ENCODE peak calls at places on chromosomes 4 and X, in five cellular contexts. One of them, this sample, is unnamed.

GRCh38 chr4:52750819-52751348 is 341 bp downstream of the ERVMER34-1 start:
- DNase-seq in right lobe of liver: no peak
- DNase-seq in HL-60: no peak
- DNase-seq in psoas muscle: peak; percentile 56
- DNase-seq in ovary: no peak
- DNase-seq in this sample: no peak

GRCh38 chr4:182928061-182928460 is 10.9 kb upstream of the DCTD start:
- DNase-seq in right lobe of liver: no peak
- DNase-seq in HL-60: peak; percentile 15
- DNase-seq in psoas muscle: no peak
- DNase-seq in ovary: no peak
- DNase-seq in this sample: no peak

GRCh38 chr4:1417522-1418390 is 11.5 kb upstream of the NKX1-1 start:
- DNase-seq in right lobe of liver: no peak
- DNase-seq in HL-60: no peak
- DNase-seq in psoas muscle: no peak
- DNase-seq in ovary: no peak
- DNase-seq in this sample: peak; percentile 34

GRCh38 chr4:141350122-141350904 is 129.6 kb downstream of the ZNF330 start:
- DNase-seq in right lobe of liver: peak; percentile 88
- DNase-seq in HL-60: no peak
- DNase-seq in psoas muscle: no peak
- DNase-seq in ovary: no peak
- DNase-seq in this sample: peak; percentile 49

GRCh38 chr4:53477666-53478065 is 100.2 kb downstream of the FIP1L1 start:
- DNase-seq in right lobe of liver: no peak
- DNase-seq in HL-60: no peak
- DNase-seq in psoas muscle: no peak
- DNase-seq in ovary: no peak
- DNase-seq in this sample: no peak

GRCh38 chrX:42725196-42725595 is 52.8 kb downstream of the PPP1R2C start:
- DNase-seq in right lobe of liver: no peak
- DNase-seq in HL-60: no peak
- DNase-seq in psoas muscle: no peak
- DNase-seq in ovary: no peak
- DNase-seq in this sample: no peak

GRCh38 chrX:146456058-146456457 is 353.5 kb upstream of the CXorf51B start:
- DNase-seq in right lobe of liver: no peak
- DNase-seq in HL-60: no peak
- DNase-seq in psoas muscle: no peak
- DNase-seq in ovary: no peak
- DNase-seq in this sample: no peak

GRCh38 chr4:29199025-29199424 is 1521.1 kb upstream of the PCDH7 start:
- DNase-seq in right lobe of liver: no peak
- DNase-seq in HL-60: no peak
- DNase-seq in psoas muscle: no peak
- DNase-seq in ovary: no peak
- DNase-seq in this sample: no peak

GRCh38 chrX:85244411-85245210 is 820 bp downstream of the ZNF711 start:
- DNase-seq in right lobe of liver: no peak
- DNase-seq in HL-60: no peak
- DNase-seq in psoas muscle: no peak
- DNase-seq in ovary: no peak
- DNase-seq in this sample: no peak

GRCh38 chr4:1412376-1413220 is 6.4 kb upstream of the NKX1-1 start:
- DNase-seq in right lobe of liver: no peak
- DNase-seq in HL-60: no peak
- DNase-seq in psoas muscle: no peak
- DNase-seq in ovary: no peak
- DNase-seq in this sample: peak; percentile 40

GRCh38 chrX:83512111-83512510 is 4.0 kb downstream of the POU3F4 start:
- DNase-seq in right lobe of liver: no peak
- DNase-seq in HL-60: no peak
- DNase-seq in psoas muscle: no peak
- DNase-seq in ovary: no peak
- DNase-seq in this sample: no peak

GRCh38 chrX:13000311-13000811 is 25.5 kb downstream of the TMSB4X start:
- DNase-seq in right lobe of liver: no peak
- DNase-seq in HL-60: peak; percentile 31
- DNase-seq in psoas muscle: no peak
- DNase-seq in ovary: no peak
- DNase-seq in this sample: no peak

GRCh38 chrX:3706481-3706880 is 7.0 kb downstream of the PRKX start:
- DNase-seq in right lobe of liver: no peak
- DNase-seq in HL-60: no peak
- DNase-seq in psoas muscle: no peak
- DNase-seq in ovary: no peak
- DNase-seq in this sample: no peak

GRCh38 chrX:150198776-150199175 is 164.3 kb upstream of the MAMLD1 start:
- DNase-seq in right lobe of liver: no peak
- DNase-seq in HL-60: no peak
- DNase-seq in psoas muscle: no peak
- DNase-seq in ovary: no peak
- DNase-seq in this sample: no peak

GRCh38 chr4:141686146-141686775 is 49.9 kb downstream of the IL15 start:
- DNase-seq in right lobe of liver: no peak
- DNase-seq in HL-60: no peak
- DNase-seq in psoas muscle: no peak
- DNase-seq in ovary: no peak
- DNase-seq in this sample: no peak

GRCh38 chrX:112851806-112852205 is 11.2 kb upstream of the AMOT start:
- DNase-seq in right lobe of liver: no peak
- DNase-seq in HL-60: no peak
- DNase-seq in psoas muscle: no peak
- DNase-seq in ovary: peak; percentile 62
- DNase-seq in this sample: no peak

GRCh38 chr4:16661813-16662212 is 236.6 kb downstream of the LDB2 start:
- DNase-seq in right lobe of liver: no peak
- DNase-seq in HL-60: no peak
- DNase-seq in psoas muscle: no peak
- DNase-seq in ovary: no peak
- DNase-seq in this sample: no peak

GRCh38 chrX:149453030-149453429 is 52.1 kb downstream of the IDS start:
- DNase-seq in right lobe of liver: no peak
- DNase-seq in HL-60: no peak
- DNase-seq in psoas muscle: no peak
- DNase-seq in ovary: no peak
- DNase-seq in this sample: no peak

GRCh38 chr4:3388461-3389185 is 53.1 kb upstream of the HGFAC start:
- DNase-seq in right lobe of liver: no peak
- DNase-seq in HL-60: peak; percentile 64
- DNase-seq in psoas muscle: no peak
- DNase-seq in ovary: no peak
- DNase-seq in this sample: no peak

GRCh38 chr4:159966741-159967140 is 863.9 kb downstream of the RAPGEF2 start:
- DNase-seq in right lobe of liver: no peak
- DNase-seq in HL-60: no peak
- DNase-seq in psoas muscle: no peak
- DNase-seq in ovary: no peak
- DNase-seq in this sample: no peak

GRCh38 chr4:88900432-88900831 is 156.6 kb downstream of the FAM13A start:
- DNase-seq in right lobe of liver: no peak
- DNase-seq in HL-60: no peak
- DNase-seq in psoas muscle: no peak
- DNase-seq in ovary: no peak
- DNase-seq in this sample: no peak

GRCh38 chr4:93764647-93765246 is 63.8 kb upstream of the ATOH1 start:
- DNase-seq in right lobe of liver: no peak
- DNase-seq in HL-60: peak; percentile 38
- DNase-seq in psoas muscle: no peak
- DNase-seq in ovary: no peak
- DNase-seq in this sample: no peak

GRCh38 chrX:153953342-153953830 is 8.9 kb upstream of the RENBP start:
- DNase-seq in right lobe of liver: no peak
- DNase-seq in HL-60: peak; percentile 72
- DNase-seq in psoas muscle: peak; percentile 88
- DNase-seq in ovary: peak; percentile 60
- DNase-seq in this sample: no peak

GRCh38 chrX:100831219-100831946 is 11.2 kb downstream of the CSTF2 start:
- DNase-seq in right lobe of liver: no peak
- DNase-seq in HL-60: no peak
- DNase-seq in psoas muscle: no peak
- DNase-seq in ovary: no peak
- DNase-seq in this sample: no peak

GRCh38 chrX:40542972-40543371 is 37.8 kb upstream of the ATP6AP2 start:
- DNase-seq in right lobe of liver: no peak
- DNase-seq in HL-60: no peak
- DNase-seq in psoas muscle: no peak
- DNase-seq in ovary: no peak
- DNase-seq in this sample: no peak

GRCh38 chr4:117549624-117550023 is 464.2 kb upstream of the TRAM1L1 start:
- DNase-seq in right lobe of liver: no peak
- DNase-seq in HL-60: no peak
- DNase-seq in psoas muscle: no peak
- DNase-seq in ovary: no peak
- DNase-seq in this sample: no peak

GRCh38 chrX:39972340-39972739 is 125.4 kb downstream of the BCOR start:
- DNase-seq in right lobe of liver: no peak
- DNase-seq in HL-60: no peak
- DNase-seq in psoas muscle: no peak
- DNase-seq in ovary: no peak
- DNase-seq in this sample: no peak

GRCh38 chr4:174324246-174324645 is 40.5 kb downstream of the CEP44 start:
- DNase-seq in right lobe of liver: no peak
- DNase-seq in HL-60: no peak
- DNase-seq in psoas muscle: no peak
- DNase-seq in ovary: no peak
- DNase-seq in this sample: no peak

GRCh38 chrX:153305941-153306464 is 15.6 kb downstream of the PNMA6F start:
- DNase-seq in right lobe of liver: no peak
- DNase-seq in HL-60: no peak
- DNase-seq in psoas muscle: no peak
- DNase-seq in ovary: no peak
- DNase-seq in this sample: no peak

GRCh38 chr4:36502350-36502749 is 220.9 kb downstream of the DTHD1 start:
- DNase-seq in right lobe of liver: no peak
- DNase-seq in HL-60: no peak
- DNase-seq in psoas muscle: no peak
- DNase-seq in ovary: no peak
- DNase-seq in this sample: no peak

GRCh38 chr4:47531241-47531953 is 46.3 kb downstream of the ATP10D start:
- DNase-seq in right lobe of liver: no peak
- DNase-seq in HL-60: peak; percentile 87
- DNase-seq in psoas muscle: no peak
- DNase-seq in ovary: no peak
- DNase-seq in this sample: peak; percentile 74

GRCh38 chrX:108312938-108313337 is 125.3 kb downstream of the COL4A6 start:
- DNase-seq in right lobe of liver: peak; percentile 62
- DNase-seq in HL-60: no peak
- DNase-seq in psoas muscle: peak; percentile 79
- DNase-seq in ovary: no peak
- DNase-seq in this sample: peak; percentile 65

GRCh38 chr4:79241846-79242245 is 84.0 kb downstream of the NAA11 start:
- DNase-seq in right lobe of liver: no peak
- DNase-seq in HL-60: peak; percentile 28
- DNase-seq in psoas muscle: no peak
- DNase-seq in ovary: no peak
- DNase-seq in this sample: no peak

GRCh38 chr4:184937745-184938144 is 80.5 kb upstream of the HELT start:
- DNase-seq in right lobe of liver: no peak
- DNase-seq in HL-60: no peak
- DNase-seq in psoas muscle: no peak
- DNase-seq in ovary: no peak
- DNase-seq in this sample: no peak

GRCh38 chr4:120773641-120774040 is 148.9 kb downstream of the PRDM5 start:
- DNase-seq in right lobe of liver: no peak
- DNase-seq in HL-60: peak; percentile 66
- DNase-seq in psoas muscle: no peak
- DNase-seq in ovary: no peak
- DNase-seq in this sample: no peak

GRCh38 chr4:108360857-108361820 is 192.4 kb upstream of the LEF1 start:
- DNase-seq in right lobe of liver: no peak
- DNase-seq in HL-60: no peak
- DNase-seq in psoas muscle: no peak
- DNase-seq in ovary: no peak
- DNase-seq in this sample: no peak

GRCh38 chrX:9494806-9495205 is 29.9 kb downstream of the TBL1X start:
- DNase-seq in right lobe of liver: no peak
- DNase-seq in HL-60: no peak
- DNase-seq in psoas muscle: no peak
- DNase-seq in ovary: no peak
- DNase-seq in this sample: no peak

GRCh38 chrX:350148-350533 is 31.5 kb upstream of the GTPBP6 start:
- DNase-seq in right lobe of liver: no peak
- DNase-seq in HL-60: no peak
- DNase-seq in psoas muscle: peak; percentile 56
- DNase-seq in ovary: no peak
- DNase-seq in this sample: peak; percentile 47

GRCh38 chr4:103067841-103068547 is 8.6 kb downstream of the SLC9B2 start:
- DNase-seq in right lobe of liver: no peak
- DNase-seq in HL-60: no peak
- DNase-seq in psoas muscle: no peak
- DNase-seq in ovary: no peak
- DNase-seq in this sample: no peak
- H3K27me3 ChIP-seq in right lobe of liver: no peaks in the 10 kb centered on the region
- H3K27me3 ChIP-seq in HL-60: no peaks in the 10 kb centered on the region
- H3K27me3 ChIP-seq in psoas muscle: no peaks in the 10 kb centered on the region
- H3K27me3 ChIP-seq in ovary: no peaks in the 10 kb centered on the region
- H3K27me3 ChIP-seq in this sample: no peaks in the 10 kb centered on the region

GRCh38 chrX:68942797-68943196 is 114.0 kb downstream of the EFNB1 start:
- DNase-seq in right lobe of liver: no peak
- DNase-seq in HL-60: no peak
- DNase-seq in psoas muscle: no peak
- DNase-seq in ovary: no peak
- DNase-seq in this sample: no peak
- H3K27me3 ChIP-seq in right lobe of liver: no peaks in the 10 kb centered on the region
- H3K27me3 ChIP-seq in HL-60: no peaks in the 10 kb centered on the region
- H3K27me3 ChIP-seq in psoas muscle: no peaks in the 10 kb centered on the region
- H3K27me3 ChIP-seq in ovary: no peaks in the 10 kb centered on the region
- H3K27me3 ChIP-seq in this sample: no peaks in the 10 kb centered on the region

GRCh38 chr4:42398448-42399355 is 1.4 kb downstream of the SHISA3 start:
- DNase-seq in right lobe of liver: no peak
- DNase-seq in HL-60: no peak
- DNase-seq in psoas muscle: peak; percentile 51
- DNase-seq in ovary: no peak
- DNase-seq in this sample: no peak
- H3K27me3 ChIP-seq in right lobe of liver: no peaks in the 10 kb centered on the region
- H3K27me3 ChIP-seq in HL-60: peaks cover 52% of the 10 kb centered on the region
- H3K27me3 ChIP-seq in psoas muscle: peaks cover 59% of the 10 kb centered on the region
- H3K27me3 ChIP-seq in ovary: no peaks in the 10 kb centered on the region
- H3K27me3 ChIP-seq in this sample: peaks cover 75% of the 10 kb centered on the region

DNA sequence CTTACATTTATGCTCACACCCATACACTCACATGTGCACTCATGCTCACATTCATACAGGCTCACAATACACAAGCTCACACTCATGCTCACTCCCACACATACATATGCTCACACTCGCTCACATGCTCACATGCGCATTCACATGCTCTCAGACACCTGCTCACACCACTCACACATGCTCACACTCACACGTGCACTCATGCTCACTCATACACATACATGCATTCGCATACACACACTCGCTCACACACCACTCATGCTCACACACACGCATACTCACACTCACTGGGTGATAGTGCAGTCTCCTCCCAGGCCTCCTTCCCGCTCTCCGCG is 24.8 kb downstream of the MRFAP1 start:
- DNase-seq in right lobe of liver: no peak
- DNase-seq in HL-60: no peak
- DNase-seq in psoas muscle: no peak
- DNase-seq in ovary: no peak
- DNase-seq in this sample: no peak
- H3K27me3 ChIP-seq in right lobe of liver: no peaks in the 10 kb centered on the region
- H3K27me3 ChIP-seq in HL-60: no peaks in the 10 kb centered on the region
- H3K27me3 ChIP-seq in psoas muscle: peaks cover 7% of the 10 kb centered on the region
- H3K27me3 ChIP-seq in ovary: no peaks in the 10 kb centered on the region
- H3K27me3 ChIP-seq in this sample: peaks cover 11% of the 10 kb centered on the region

GRCh38 chrX:27981349-27981748 is at the start of gene DCAF8L1:
- DNase-seq in right lobe of liver: no peak
- DNase-seq in HL-60: no peak
- DNase-seq in psoas muscle: no peak
- DNase-seq in ovary: no peak
- DNase-seq in this sample: no peak
- H3K27me3 ChIP-seq in right lobe of liver: no peaks in the 10 kb centered on the region
- H3K27me3 ChIP-seq in HL-60: no peaks in the 10 kb centered on the region
- H3K27me3 ChIP-seq in psoas muscle: no peaks in the 10 kb centered on the region
- H3K27me3 ChIP-seq in ovary: no peaks in the 10 kb centered on the region
- H3K27me3 ChIP-seq in this sample: no peaks in the 10 kb centered on the region